ENCODE peak calls at places on chromosome 13, in seven cellular contexts. H is vagina, U is endothelial cell of umbilical vein, F is prostate gland, I is transverse colon, J is GM23338, N is Panc1. R is an unnamed sample.

GRCh38 chr13:33870046-33870668 is 52.2 kb downstream of the RFC3 start:
- DNase-seq in F (no peak), N (no peak), U (no peak), I (no peak), H (no peak), J (no peak), R (no peak)

GRCh38 chr13:27973956-27974662 is 5.0 kb upstream of the CDX2 start:
- DNase-seq in U (no peak), H (no peak), N (no peak), I (no peak), J (no peak), F (no peak), R (no peak)

GRCh38 chr13:39565036-39565949 is 37.7 kb downstream of the LHFPL6 start:
- DNase-seq in U (peak; percentile 70), I (no peak), N (peak; percentile 39), F (no peak), H (no peak), J (peak; percentile 82), R (no peak)

GRCh38 chr13:100825551-100825950 is 151.0 kb upstream of the TMTC4 start:
- DNase-seq in N (no peak), F (no peak), J (no peak), I (no peak), H (no peak), U (no peak), R (no peak)

GRCh38 chr13:29969286-29969685 is 118.9 kb upstream of the UBL3 start:
- DNase-seq in J (no peak), N (no peak), U (no peak), I (no peak), F (no peak), H (no peak), R (no peak)

GRCh38 chr13:95505265-95505664 is 47.3 kb upstream of the CLDN10 start:
- DNase-seq in J (peak; percentile 67), F (no peak), N (no peak), U (no peak), I (no peak), H (no peak), R (no peak)

GRCh38 chr13:100645382-100645781 is 29.2 kb downstream of the TMTC4 start:
- DNase-seq in N (no peak), J (no peak), I (no peak), F (no peak), H (no peak), U (no peak), R (no peak)

GRCh38 chr13:33186851-33187250 is 98.7 kb downstream of the STARD13 start:
- DNase-seq in H (no peak), U (peak; percentile 89), J (peak; percentile 65), I (no peak), N (peak; percentile 17), F (no peak), R (no peak)

GRCh38 chr13:31105020-31105800 is 56.5 kb downstream of the HSPH1 start:
- DNase-seq in F (no peak), U (no peak), N (no peak), I (no peak), J (peak; percentile 31), H (no peak), R (no peak)
- TF ChIP-seq CTCF in F (no peak), U (no peak), N (no peak), I (no peak), J (peak; percentile 32), H (no peak), R (no peak)

GRCh38 chr13:35765387-35765786 is 288.9 kb upstream of the MAB21L1 start:
- DNase-seq in N (no peak), I (no peak), H (no peak), J (no peak), U (no peak), F (no peak), R (no peak)
- H3K4me1 ChIP-seq in N (no peaks in the 10 kb centered on the region), I (no peaks in the 10 kb centered on the region), H (no peaks in the 10 kb centered on the region), J (no peaks in the 10 kb centered on the region), U (no peaks in the 10 kb centered on the region), F (no peaks in the 10 kb centered on the region), R (no peaks in the 10 kb centered on the region)

DNA sequence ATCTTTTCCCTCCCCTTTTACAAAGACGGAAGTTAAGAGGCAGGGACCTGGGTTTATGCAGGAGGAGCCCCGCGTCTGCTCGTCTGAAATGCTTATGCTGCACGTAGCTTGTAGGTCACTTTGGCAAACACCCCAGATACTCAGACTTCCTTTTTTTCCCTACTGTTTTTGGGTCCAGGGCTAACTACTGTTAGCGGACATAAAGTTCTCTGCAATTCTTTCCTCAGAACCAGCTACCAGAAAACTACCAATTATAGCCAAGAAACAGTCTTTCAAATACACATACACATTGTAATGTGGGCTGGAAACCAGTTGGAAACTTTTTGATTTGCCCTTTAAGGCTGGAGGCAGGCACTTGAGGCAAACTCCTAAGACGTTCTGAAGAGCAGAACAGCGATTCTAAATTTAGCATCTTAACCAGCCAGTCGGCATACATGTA is 50.7 kb downstream of the EFNB2 start:
- DNase-seq in J (no peak), H (no peak), F (no peak), I (no peak), N (no peak), U (no peak), R (no peak)
- TF ChIP-seq POLR2AphosphoS5 in J (no peak), H (no peak), F (no peak), I (no peak), N (no peak), U (no peak), R (no peak)

DNA sequence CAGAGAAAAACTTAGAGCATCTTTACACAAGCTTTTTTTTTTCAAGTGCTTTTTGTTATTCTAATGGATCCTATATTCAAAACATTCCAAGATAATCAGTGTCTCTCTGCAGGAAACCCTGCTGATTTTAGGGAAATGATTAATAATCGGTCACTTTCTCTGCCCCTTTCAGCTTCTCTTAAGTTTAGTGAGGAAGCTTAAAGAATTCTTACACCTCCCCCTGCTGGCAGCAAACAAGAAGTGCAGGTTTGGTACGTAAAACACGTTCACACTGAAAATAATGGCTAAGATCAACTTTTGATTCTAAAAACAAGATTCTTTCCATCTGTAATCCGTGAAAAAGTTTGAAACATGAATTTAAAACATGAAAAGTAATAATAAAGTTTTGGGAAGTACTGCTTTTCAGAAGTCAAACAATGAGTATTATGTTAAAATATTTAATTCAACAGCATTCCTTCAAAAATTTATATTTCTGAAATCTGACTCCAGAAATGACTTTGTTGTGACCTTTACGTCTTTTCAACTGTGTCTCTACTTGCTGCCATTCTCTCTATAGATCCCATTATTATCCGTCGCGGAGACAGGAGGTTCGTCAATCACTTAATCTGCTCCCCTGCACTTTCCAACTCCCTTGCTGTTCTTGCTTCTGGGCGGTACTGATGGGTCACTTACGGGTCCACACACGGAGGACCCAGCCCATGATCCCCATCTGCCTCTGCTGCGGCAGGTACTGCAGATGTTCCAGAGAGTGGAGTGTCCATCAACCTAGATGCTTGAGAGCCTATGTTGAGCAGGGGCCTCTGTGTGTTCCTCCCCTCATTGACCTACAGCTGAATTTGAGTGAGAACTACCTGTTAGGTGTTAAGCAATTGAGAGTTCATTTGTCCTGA is 203.1 kb upstream of the EDNRB start:
- DNase-seq in I (peak; percentile 16), H (no peak), U (peak; percentile 82), J (peak; percentile 88), F (peak; percentile 35), N (no peak), R (no peak)
- TF ChIP-seq CTCF in I (peak; percentile 72), H (peak; percentile 84), U (peak; percentile 68), J (peak; percentile 97), F (peak; percentile 81), N (peak; percentile 63), R (peak; percentile 95)

DNA sequence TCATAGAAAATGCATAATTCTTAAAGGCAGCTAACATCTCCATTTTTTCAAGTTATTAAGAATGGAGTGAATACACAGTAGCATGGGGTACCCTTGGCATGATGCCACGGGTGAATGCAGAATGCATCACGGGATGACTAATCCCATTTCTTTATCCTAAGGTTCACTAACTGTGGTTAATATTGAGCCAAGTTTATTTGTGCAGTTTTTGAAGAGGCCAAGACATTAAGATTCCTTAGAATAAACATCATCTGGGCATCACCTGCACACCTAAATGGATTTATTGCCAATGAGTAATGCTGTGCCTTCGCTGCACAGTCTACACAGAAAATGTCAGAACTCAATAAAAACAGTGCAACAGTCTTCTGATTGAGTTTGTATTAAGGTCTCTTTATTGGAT is 333.1 kb downstream of the GPC6 start:
- DNase-seq in F (no peak), I (no peak), H (no peak), N (peak; percentile 0), J (no peak), U (no peak), R (no peak)
- H3K4me1 ChIP-seq in F (no peaks in the 10 kb centered on the region), I (no peaks in the 10 kb centered on the region), H (no peaks in the 10 kb centered on the region), N (no peaks in the 10 kb centered on the region), J (peaks cover 62% of the 10 kb centered on the region), U (no peaks in the 10 kb centered on the region), R (no peaks in the 10 kb centered on the region)

GRCh38 chr13:45292176-45292575 is 48.8 kb downstream of the TPT1 start:
- DNase-seq in J (no peak), H (no peak), N (no peak), I (no peak), F (no peak), U (no peak), R (no peak)
- TF ChIP-seq POLR2AphosphoS5 in J (no peak), H (no peak), N (no peak), I (no peak), F (no peak), U (no peak), R (no peak)